ENCODE peak calls at places on chromosomes 16 and 17, in five cellular contexts. W is heart right ventricle, U is tibial artery, A is fibroblast of lung, L is body of pancreas. Q is an unnamed sample.

GRCh38 chr16:2339521-2340484 is 725 bp downstream of the ABCA3 start:
- DNase-seq in A (peak), W (peak), U (peak), L (peak), Q (peak)

GRCh38 chr16:55760665-55761035 is 72.2 kb downstream of the CES1 start:
- DNase-seq in W (no peak), A (peak), U (peak), L (no peak), Q (peak)

GRCh38 chr17:3926860-3927627 is 10.8 kb upstream of the P2RX1 start:
- DNase-seq in W (no peak), U (no peak), L (no peak), A (no peak), Q (no peak)

GRCh38 chr16:17467923-17468540 is 2.7 kb downstream of the XYLT1 start:
- DNase-seq in U (peak), W (peak), L (peak), A (peak), Q (peak)

GRCh38 chr16:69930117-69930776 is 20.9 kb upstream of the CLEC18A start:
- DNase-seq in L (peak), A (peak), U (peak), W (peak), Q (peak)

GRCh38 chr17:62653831-62654829 is 26.7 kb downstream of the MRC2 start:
- DNase-seq in L (peak), U (peak), A (peak), W (peak), Q (peak)

GRCh38 chr17:17613708-17614114 is 22.2 kb upstream of the PEMT start:
- DNase-seq in U (no peak), A (peak), L (peak), W (no peak), Q (peak)

GRCh38 chr17:75345514-75346167 is 56.4 kb upstream of the SLC25A19 start:
- DNase-seq in A (no peak), L (no peak), U (no peak), W (no peak), Q (no peak)

GRCh38 chr16:57600048-57600835 is 28.2 kb upstream of the ADGRG1 start:
- DNase-seq in U (peak), W (peak), L (peak), A (peak), Q (peak)

GRCh38 chr17:50274142-50274944 is at the start of gene TMEM92:
- DNase-seq in L (peak), W (no peak), A (no peak), U (peak), Q (no peak)

GRCh38 chr16:890217-890616 is 80.6 kb downstream of the LMF1 start:
- DNase-seq in L (no peak), A (no peak), W (peak), U (no peak), Q (no peak)

GRCh38 chr17:50036455-50037320 is 19.2 kb upstream of the ITGA3 start:
- DNase-seq in A (no peak), L (no peak), W (no peak), U (peak), Q (no peak)

GRCh38 chr16:3060339-3061127 is 4.9 kb upstream of the IL32 start:
- DNase-seq in W (no peak), U (no peak), A (no peak), L (no peak), Q (no peak)

GRCh38 chr17:69500911-69501429 is 86.5 kb downstream of the MAP2K6 start:
- DNase-seq in W (no peak), U (no peak), L (peak), A (peak), Q (no peak)

GRCh38 chr16:55120408-55120807 is 189.7 kb downstream of the IRX5 start:
- DNase-seq in L (no peak), W (no peak), A (no peak), U (peak), Q (no peak)

GRCh38 chr16:5882087-5882661 is 784.6 kb upstream of the EEF2KMT start:
- DNase-seq in L (no peak), A (no peak), W (no peak), U (no peak), Q (no peak)

GRCh38 chr17:82858376-82859126 is 18.7 kb upstream of the ZNF750 start:
- DNase-seq in W (no peak), U (no peak), A (no peak), L (no peak), Q (no peak)

GRCh38 chr17:81315170-81315884 is 20.2 kb upstream of the SLC38A10 start:
- DNase-seq in L (no peak), A (no peak), W (no peak), U (no peak), Q (no peak)

GRCh38 chr17:35338230-35338629 is 35.2 kb downstream of the SLFN11 start:
- DNase-seq in W (no peak), A (no peak), U (no peak), L (no peak), Q (no peak)

GRCh38 chr17:29909604-29910003 is 20.4 kb downstream of the SSH2 start:
- DNase-seq in U (no peak), A (no peak), L (no peak), W (no peak), Q (peak)

GRCh38 chr17:82019905-82020873 is 2.5 kb downstream of the CENPX start:
- DNase-seq in W (peak), U (no peak), L (no peak), A (peak), Q (peak)

GRCh38 chr16:4263504-4264436 is 9.1 kb downstream of the TFAP4 start:
- DNase-seq in L (peak), W (peak), U (no peak), A (peak), Q (peak)

GRCh38 chr16:30786936-30787612 is at the start of gene ZNF629:
- DNase-seq in L (peak), U (peak), W (peak), A (peak), Q (peak)

GRCh38 chr16:30786115-30786935 is 680 bp downstream of the ZNF629 start:
- DNase-seq in U (no peak), L (peak), A (peak), W (peak), Q (peak)

GRCh38 chr16:30783280-30784109 is 3.5 kb downstream of the ZNF629 start:
- DNase-seq in L (no peak), W (no peak), U (no peak), A (no peak), Q (no peak)

GRCh38 chr16:30784215-30784614 is 2.8 kb downstream of the ZNF629 start:
- DNase-seq in A (no peak), W (no peak), L (no peak), U (no peak), Q (no peak)

GRCh38 chr16:30785126-30786106 is 1.6 kb downstream of the ZNF629 start:
- DNase-seq in U (no peak), W (no peak), A (no peak), L (no peak), Q (no peak)
- H3K4me3 ChIP-seq in U (peak), W (peak), A (peak), L (no peak), Q (peak)

GRCh38 chr17:39939588-39940419 is 12.3 kb downstream of the LRRC3C start:
- DNase-seq in U (no peak), W (no peak), A (peak), L (peak), Q (peak)
- TF ChIP-seq CTCF in U (no peak), W (peak), A (peak), L (peak), Q (peak)

GRCh38 chr17:43353364-43353763 is 45.4 kb upstream of the ARL4D start:
- DNase-seq in A (no peak), W (no peak), U (no peak), L (no peak), Q (no peak)

GRCh38 chr17:43351686-43352085 is 47.1 kb upstream of the ARL4D start:
- DNase-seq in U (no peak), L (no peak), W (no peak), A (no peak), Q (no peak)

GRCh38 chr17:43352579-43352978 is 46.2 kb upstream of the ARL4D start:
- DNase-seq in A (no peak), W (no peak), L (no peak), U (no peak), Q (no peak)

GRCh38 chr17:43350888-43351361 is 47.9 kb upstream of the ARL4D start:
- DNase-seq in L (no peak), U (no peak), W (no peak), A (no peak), Q (no peak)

GRCh38 chr17:43349142-43349541 is 49.7 kb upstream of the ARL4D start:
- DNase-seq in A (no peak), L (no peak), W (no peak), U (no peak), Q (no peak)
- H3K4me3 ChIP-seq in A (no peak), L (no peak), W (no peak), U (no peak), Q (no peak)

DNA sequence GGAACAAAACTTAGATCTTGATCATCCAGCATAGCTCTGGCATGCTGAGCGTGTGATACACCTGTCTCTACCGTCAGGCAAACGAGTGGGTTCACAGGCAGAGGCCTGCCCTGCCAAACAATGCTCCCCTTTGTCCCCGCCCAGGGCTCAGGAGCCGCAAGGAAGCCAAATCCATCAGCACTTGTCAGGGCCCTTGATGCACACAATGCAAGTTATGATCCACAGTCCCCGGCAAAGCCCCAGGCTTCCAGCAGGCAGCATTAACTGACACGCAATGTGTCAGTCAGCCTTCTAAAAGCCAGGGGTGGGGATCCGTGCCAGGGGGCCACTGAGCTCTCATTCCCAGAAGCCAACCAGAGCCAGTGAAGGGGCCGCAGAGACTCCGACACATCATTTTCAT is 460.9 kb downstream of the SLC39A11 start:
- DNase-seq in U (no peak), L (no peak), A (no peak), W (no peak), Q (no peak)
- TF ChIP-seq CTCF in U (no peak), L (no peak), A (no peak), W (no peak), Q (no peak)

DNA sequence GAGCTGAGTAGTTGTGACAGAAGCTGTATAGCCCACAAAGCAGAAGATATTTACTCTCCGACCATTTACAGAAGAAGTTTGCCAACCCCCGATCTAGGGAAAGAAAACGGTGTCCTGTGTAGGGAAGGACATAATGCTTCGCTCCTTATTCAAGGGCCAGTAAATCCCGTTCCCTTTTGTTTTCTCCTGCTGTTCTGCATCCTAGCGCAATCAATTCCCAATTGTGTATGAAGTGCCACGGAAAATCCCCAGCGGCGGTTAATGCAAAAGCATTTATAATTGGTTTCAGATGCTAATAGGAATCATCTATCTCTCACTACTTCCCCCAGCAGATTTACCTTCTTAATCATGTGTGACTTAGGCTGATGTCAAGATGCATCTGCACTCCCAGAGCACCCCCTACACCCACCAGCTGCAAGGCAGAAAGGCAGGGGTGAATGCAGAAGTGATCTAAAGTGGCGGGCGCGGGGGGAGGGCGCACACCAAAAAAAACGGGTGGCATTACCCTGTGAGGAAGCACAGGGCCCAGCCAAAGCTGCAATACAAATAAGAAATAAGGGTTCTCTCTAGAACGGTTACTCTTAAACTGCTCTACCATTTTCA is 32.7 kb upstream of the SSTR2 start:
- DNase-seq in U (no peak), A (no peak), L (no peak), W (no peak), Q (no peak)
- H3K4me3 ChIP-seq in U (no peak), A (no peak), L (no peak), W (no peak), Q (no peak)

Q was measured in cardiac fibroblast.